ENCODE peak calls at places on chromosomes 6 and 20, in nine cellular contexts. W, Y, K, V, R, S, E, G and T are unnamed samples.

GRCh38 chr20:46894579-46894958 is at the start of gene EYA2:
- DNase-seq in W (no peak), Y (no peak), K (no peak), V (peak), R (peak), S (peak), E (no peak), G (no peak), T (peak)

GRCh38 chr6:157879873-157880254 is 56.8 kb downstream of the SNX9 start:
- DNase-seq in W (no peak), Y (no peak), K (no peak), V (no peak), R (no peak), S (no peak), E (no peak), G (no peak), T (peak)

GRCh38 chr6:106747139-106747538 is 117.8 kb downstream of the QRSL1 start:
- DNase-seq in W (no peak), Y (no peak), K (no peak), V (no peak), R (no peak), S (no peak), E (no peak), G (no peak), T (no peak)

GRCh38 chr6:112086744-112087135 is 542 bp downstream of the TUBE1 start:
- DNase-seq in W (no peak), Y (no peak), K (no peak), V (no peak), R (peak), S (no peak), E (no peak), G (no peak), T (no peak)

GRCh38 chr6:11298651-11299420 is 66.4 kb upstream of the NEDD9 start:
- DNase-seq in W (no peak), Y (no peak), K (no peak), V (peak), R (no peak), S (no peak), E (no peak), G (peak), T (no peak)

GRCh38 chr6:47372318-47372717 is 62.6 kb upstream of the TNFRSF21 start:
- DNase-seq in W (no peak), Y (no peak), K (no peak), V (no peak), R (no peak), S (no peak), E (no peak), G (no peak), T (no peak)

GRCh38 chr6:11711994-11712698 is 66.5 kb downstream of the ADTRP start:
- DNase-seq in W (no peak), Y (no peak), K (no peak), V (no peak), R (no peak), S (no peak), E (no peak), G (no peak), T (no peak)

GRCh38 chr6:10528170-10528981 is 7.2 kb downstream of the GCNT2 start:
- DNase-seq in W (no peak), Y (no peak), K (no peak), V (no peak), R (no peak), S (no peak), E (no peak), G (no peak), T (no peak)

GRCh38 chr6:66065313-66065712 is 358.3 kb upstream of the EYS start:
- DNase-seq in W (no peak), Y (no peak), K (no peak), V (no peak), R (no peak), S (no peak), E (no peak), G (no peak), T (no peak)

GRCh38 chr6:161284653-161285052 is 10.8 kb upstream of the AGPAT4 start:
- DNase-seq in W (no peak), Y (no peak), K (no peak), V (no peak), R (no peak), S (no peak), E (no peak), G (no peak), T (no peak)

GRCh38 chr6:68634503-68635411 is at the start of gene ADGRB3:
- DNase-seq in W (peak), Y (no peak), K (no peak), V (peak), R (peak), S (peak), E (peak), G (peak), T (peak)

GRCh38 chr6:31978831-31979230 is 3.0 kb upstream of the C4A start:
- DNase-seq in W (no peak), Y (no peak), K (no peak), V (no peak), R (no peak), S (no peak), E (no peak), G (no peak), T (no peak)

GRCh38 chr6:158717341-158718328 is 67.8 kb downstream of the SYTL3 start:
- DNase-seq in W (no peak), Y (no peak), K (no peak), V (no peak), R (no peak), S (no peak), E (no peak), G (no peak), T (no peak)